ENCODE peak calls at places on chromosome 14, in eight cellular contexts. N is lung; S is CD8-positive, alpha-beta T cell; D is psoas muscle; U is ovary; J is neural progenitor cell; T is left ventricle myocardium inferior; Z is OCI-LY7. L is an unnamed sample. For H3K4me1, the result is how much of the 10 kb centered on the place peaks cover.

GRCh38 chr14:54981698-54982097 is 45.2 kb downstream of the WDHD1 start:
- DNase-seq in N (no peak), S (no peak), D (no peak), U (no peak), J (no peak), T (no peak), Z (no peak), L (no peak)

GRCh38 chr14:84493779-84494178 is 1036.2 kb upstream of the FLRT2 start:
- DNase-seq in N (no peak), S (no peak), D (no peak), U (no peak), J (no peak), T (no peak), Z (no peak), L (no peak)

GRCh38 chr14:71563754-71564153 is 368.5 kb upstream of the RGS6 start:
- DNase-seq in N (no peak), S (no peak), D (no peak), U (no peak), J (no peak), T (no peak), Z (no peak), L (no peak)

GRCh38 chr14:50801706-50802105 is 29.3 kb downstream of the NIN start:
- DNase-seq in N (no peak), S (no peak), D (no peak), U (no peak), J (no peak), T (no peak), Z (no peak), L (no peak)

GRCh38 chr14:34030864-34031263 is 80.0 kb upstream of the EGLN3 start:
- DNase-seq in N (no peak), S (no peak), D (peak), U (peak), J (no peak), T (peak), Z (no peak), L (peak)

GRCh38 chr14:102481371-102481770 is 28.2 kb downstream of the ANKRD9 start:
- DNase-seq in N (no peak), S (no peak), D (no peak), U (no peak), J (no peak), T (no peak), Z (no peak), L (peak)

GRCh38 chr14:100552524-100553125 is 34.6 kb downstream of the BEGAIN start:
- DNase-seq in N (no peak), S (no peak), D (no peak), U (no peak), J (no peak), T (no peak), Z (no peak), L (no peak)

GRCh38 chr14:28515571-28515970 is 251.0 kb upstream of the FOXG1 start:
- DNase-seq in N (no peak), S (no peak), D (no peak), U (no peak), J (no peak), T (no peak), Z (no peak), L (no peak)

GRCh38 chr14:24997335-24997734 is 52.6 kb downstream of the STXBP6 start:
- DNase-seq in N (no peak), S (no peak), D (no peak), U (no peak), J (no peak), T (no peak), Z (no peak), L (no peak)

GRCh38 chr14:54606631-54607133 is 39.8 kb downstream of the SAMD4A start:
- DNase-seq in N (no peak), S (no peak), D (peak), U (no peak), J (no peak), T (no peak), Z (no peak), L (no peak)

GRCh38 chr14:37595809-37596595 is 573 bp downstream of the TTC6 start:
- DNase-seq in N (peak), S (no peak), D (no peak), U (no peak), J (peak), T (no peak), Z (no peak), L (peak)

GRCh38 chr14:103100281-103101121 is 6.0 kb downstream of the EXOC3L4 start:
- DNase-seq in N (no peak), S (no peak), D (no peak), U (no peak), J (no peak), T (no peak), Z (peak), L (no peak)

GRCh38 chr14:34873591-34874385 is 1.4 kb downstream of the BAZ1A start:
- DNase-seq in N (peak), S (peak), D (peak), U (peak), J (peak), T (peak), Z (peak), L (peak)

GRCh38 chr14:68719634-68720384 is 73.1 kb downstream of the ZFP36L1 start:
- DNase-seq in N (no peak), S (no peak), D (no peak), U (no peak), J (no peak), T (no peak), Z (no peak), L (no peak)

GRCh38 chr14:57362356-57362755 is 28.0 kb upstream of the NAA30 start:
- DNase-seq in N (no peak), S (no peak), D (no peak), U (no peak), J (no peak), T (no peak), Z (no peak), L (no peak)

GRCh38 chr14:33364536-33364935 is 425.9 kb downstream of the NPAS3 start:
- DNase-seq in N (no peak), S (no peak), D (no peak), U (no peak), J (peak), T (no peak), Z (no peak), L (no peak)

GRCh38 chr14:59190372-59190771 is 1.9 kb downstream of the DAAM1 start:
- DNase-seq in N (no peak), S (no peak), D (no peak), U (no peak), J (peak), T (no peak), Z (peak), L (peak)

GRCh38 chr14:50773632-50774541 is 57.1 kb downstream of the NIN start:
- DNase-seq in N (no peak), S (no peak), D (peak), U (no peak), J (peak), T (no peak), Z (peak), L (no peak)

GRCh38 chr14:103854822-103855733 is 7.7 kb upstream of the PPP1R13B start:
- DNase-seq in N (peak), S (no peak), D (no peak), U (no peak), J (peak), T (no peak), Z (no peak), L (peak)

GRCh38 chr14:44795725-44796124 is 166.0 kb downstream of the KLHL28 start:
- DNase-seq in N (no peak), S (no peak), D (no peak), U (no peak), J (no peak), T (no peak), Z (no peak), L (no peak)

GRCh38 chr14:50067723-50068495 is 48.5 kb downstream of the VCPKMT start:
- DNase-seq in N (no peak), S (no peak), D (no peak), U (no peak), J (no peak), T (no peak), Z (no peak), L (no peak)

GRCh38 chr14:75877292-75877691 is 104.5 kb downstream of the TGFB3 start:
- DNase-seq in N (no peak), S (no peak), D (no peak), U (no peak), J (no peak), T (no peak), Z (no peak), L (no peak)

GRCh38 chr14:20662968-20663731 is 21.2 kb upstream of the RNASE4 start:
- DNase-seq in N (peak), S (peak), D (peak), U (peak), J (peak), T (no peak), Z (peak), L (peak)

GRCh38 chr14:88895116-88895515 is 70.7 kb downstream of the TTC8 start:
- DNase-seq in N (no peak), S (no peak), D (no peak), U (no peak), J (no peak), T (no peak), Z (no peak), L (peak)

GRCh38 chr14:50001999-50002925 is 109.4 kb downstream of the ARF6 start:
- DNase-seq in N (no peak), S (peak), D (peak), U (no peak), J (no peak), T (no peak), Z (peak), L (peak)

GRCh38 chr14:94052662-94053061 is 26.5 kb downstream of the OTUB2 start:
- DNase-seq in N (peak), S (no peak), D (no peak), U (no peak), J (no peak), T (no peak), Z (no peak), L (no peak)

GRCh38 chr14:75495882-75496281 is 26.4 kb upstream of the BATF start:
- DNase-seq in N (peak), S (no peak), D (no peak), U (no peak), J (no peak), T (no peak), Z (no peak), L (no peak)

GRCh38 chr14:101116486-101117130 is 213.1 kb upstream of the RTL1 start:
- DNase-seq in N (peak), S (no peak), D (no peak), U (no peak), J (no peak), T (no peak), Z (no peak), L (no peak)

GRCh38 chr14:81400202-81400678 is at the start of gene STON2:
- DNase-seq in N (no peak), S (no peak), D (peak), U (no peak), J (no peak), T (no peak), Z (no peak), L (peak)

GRCh38 chr14:106875503-106875902 is 1349.1 kb downstream of the TMEM121 start:
- DNase-seq in N (no peak), S (no peak), D (no peak), U (peak), J (no peak), T (peak), Z (peak), L (peak)

GRCh38 chr14:98711453-98711852 is 560.5 kb downstream of the BCL11B start:
- DNase-seq in N (no peak), S (no peak), D (no peak), U (no peak), J (no peak), T (no peak), Z (no peak), L (no peak)

GRCh38 chr14:95535226-95536021 is 574 bp downstream of the GLRX5 start:
- DNase-seq in N (no peak), S (no peak), D (peak), U (peak), J (peak), T (no peak), Z (peak), L (peak)

GRCh38 chr14:58876613-58877012 is 238.9 kb downstream of the DACT1 start:
- DNase-seq in N (no peak), S (no peak), D (no peak), U (no peak), J (no peak), T (no peak), Z (no peak), L (no peak)

GRCh38 chr14:51895425-51895824 is 35.0 kb downstream of the GNG2 start:
- DNase-seq in N (no peak), S (no peak), D (no peak), U (no peak), J (no peak), T (no peak), Z (no peak), L (no peak)

GRCh38 chr14:52922059-52922458 is 28.8 kb downstream of the FERMT2 start:
- DNase-seq in N (no peak), S (no peak), D (no peak), U (no peak), J (no peak), T (no peak), Z (no peak), L (no peak)

GRCh38 chr14:52918486-52918885 is 32.4 kb downstream of the FERMT2 start:
- DNase-seq in N (no peak), S (peak), D (no peak), U (no peak), J (no peak), T (no peak), Z (no peak), L (no peak)

GRCh38 chr14:52917732-52918131 is 33.1 kb downstream of the FERMT2 start:
- DNase-seq in N (no peak), S (no peak), D (no peak), U (no peak), J (no peak), T (no peak), Z (no peak), L (no peak)

GRCh38 chr14:52922656-52923055 is 28.2 kb downstream of the FERMT2 start:
- DNase-seq in N (no peak), S (no peak), D (no peak), U (no peak), J (no peak), T (no peak), Z (no peak), L (no peak)

DNA sequence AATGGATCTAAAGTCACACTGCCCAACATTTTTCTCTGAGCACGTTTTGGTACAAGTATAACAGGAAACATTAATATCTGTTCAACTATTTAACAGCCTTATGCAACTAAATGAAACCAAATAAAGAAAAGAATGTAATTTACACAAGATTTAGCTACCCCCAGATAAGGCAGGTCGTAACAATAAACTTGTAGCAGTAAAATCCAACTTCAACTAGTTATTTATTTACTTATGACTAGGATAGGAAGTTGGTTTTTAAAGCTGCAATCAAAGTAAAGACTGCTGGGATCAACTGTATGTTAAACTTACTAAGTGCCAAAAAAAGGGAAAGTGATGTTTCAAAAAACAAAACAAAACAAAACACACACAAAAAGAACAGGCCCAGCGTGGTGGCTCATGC is 30.9 kb downstream of the FERMT2 start:
- DNase-seq in N (no peak), S (no peak), D (no peak), U (no peak), J (no peak), T (no peak), Z (no peak), L (no peak)
- H3K4me3 ChIP-seq in N (no peak), S (no peak), D (no peak), U (no peak), J (no peak), T (no peak), Z (no peak), L (no peak)

GRCh38 chr14:73289729-73290128 is 52.4 kb downstream of the PAPLN start:
- DNase-seq in N (no peak), S (no peak), D (no peak), U (no peak), J (no peak), T (no peak), Z (no peak), L (no peak)
- H3K4me1 ChIP-seq in N (under half), S (under half), D (under half), U (under half), J (under half), T (under half), Z (under half), L (under half)

DNA sequence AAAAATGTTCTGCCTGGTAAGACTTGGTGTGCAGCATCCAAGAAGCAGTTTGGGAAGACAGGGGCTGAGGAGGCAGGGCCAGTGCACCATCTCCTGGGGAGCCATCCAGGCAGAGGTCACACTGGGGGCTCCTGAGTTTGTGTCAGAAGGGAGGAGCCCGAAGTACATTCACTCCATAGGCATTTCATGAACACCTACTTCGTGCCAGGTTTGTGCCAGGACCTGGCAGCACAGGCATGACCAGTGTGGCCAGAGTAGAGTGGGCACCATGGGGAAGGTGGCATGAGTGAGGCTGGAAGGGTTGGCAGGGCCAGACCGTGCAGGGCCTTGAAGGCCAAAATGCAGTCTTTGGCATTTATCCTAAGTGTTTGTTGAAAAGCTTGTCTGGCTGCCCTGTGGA is 86.5 kb upstream of the RIN3 start:
- DNase-seq in N (no peak), S (no peak), D (no peak), U (no peak), J (no peak), T (no peak), Z (no peak), L (no peak)
- H3K4me3 ChIP-seq in N (no peak), S (no peak), D (no peak), U (no peak), J (no peak), T (no peak), Z (no peak), L (no peak)

DNA sequence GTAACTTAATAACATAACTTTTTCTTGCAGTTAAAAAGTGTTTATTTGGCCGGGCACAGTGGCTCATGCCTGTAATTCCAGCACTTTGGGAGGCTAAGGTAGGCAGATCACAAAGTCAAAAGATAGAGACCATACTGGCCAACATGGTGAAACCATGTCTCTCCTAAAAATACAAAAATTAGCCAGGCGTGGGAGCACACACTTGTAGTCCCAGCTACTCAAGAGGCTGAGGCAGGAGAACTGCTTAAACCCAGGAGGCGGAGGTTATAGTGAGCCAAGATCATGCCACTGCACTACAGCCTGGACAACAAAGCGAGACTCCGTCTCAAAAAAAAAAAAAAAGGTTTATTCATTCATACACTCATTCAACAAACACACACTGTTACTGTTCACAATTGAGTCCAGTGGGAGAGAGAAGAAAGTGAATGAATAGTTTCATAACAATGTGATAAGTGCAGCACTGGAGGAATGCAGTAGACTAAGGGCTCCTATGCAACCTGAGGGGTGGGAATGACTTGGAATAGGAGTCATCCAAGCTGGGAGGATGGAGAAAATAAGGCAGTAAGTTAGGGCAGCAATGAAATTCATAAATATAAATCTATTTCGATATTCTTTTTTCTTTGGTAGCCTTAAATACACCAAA is 19.8 kb downstream of the DAD1 start:
- DNase-seq in N (no peak), S (no peak), D (no peak), U (no peak), J (no peak), T (no peak), Z (no peak), L (no peak)
- H3K4me1 ChIP-seq in N (under half), S (half or more), D (under half), U (under half), J (under half), T (under half), Z (half or more), L (under half)

GRCh38 chr14:61323970-61324369 is 2.6 kb downstream of the PRKCH start:
- DNase-seq in N (no peak), S (no peak), D (no peak), U (no peak), J (no peak), T (no peak), Z (no peak), L (no peak)

GRCh38 chr14:61326149-61326548 is 4.8 kb downstream of the PRKCH start:
- DNase-seq in N (no peak), S (no peak), D (no peak), U (no peak), J (no peak), T (no peak), Z (no peak), L (no peak)

GRCh38 chr14:61328629-61329262 is 7.4 kb downstream of the PRKCH start:
- DNase-seq in N (no peak), S (no peak), D (no peak), U (no peak), J (no peak), T (no peak), Z (no peak), L (no peak)

GRCh38 chr14:61329478-61330051 is 8.2 kb downstream of the PRKCH start:
- DNase-seq in N (no peak), S (no peak), D (no peak), U (no peak), J (no peak), T (no peak), Z (peak), L (no peak)

GRCh38 chr14:61326847-61327246 is 5.5 kb downstream of the PRKCH start:
- DNase-seq in N (peak), S (no peak), D (peak), U (peak), J (no peak), T (peak), Z (no peak), L (no peak)
- H3K4me3 ChIP-seq in N (no peak), S (peak), D (no peak), U (no peak), J (no peak), T (peak), Z (no peak), L (no peak)

DNA sequence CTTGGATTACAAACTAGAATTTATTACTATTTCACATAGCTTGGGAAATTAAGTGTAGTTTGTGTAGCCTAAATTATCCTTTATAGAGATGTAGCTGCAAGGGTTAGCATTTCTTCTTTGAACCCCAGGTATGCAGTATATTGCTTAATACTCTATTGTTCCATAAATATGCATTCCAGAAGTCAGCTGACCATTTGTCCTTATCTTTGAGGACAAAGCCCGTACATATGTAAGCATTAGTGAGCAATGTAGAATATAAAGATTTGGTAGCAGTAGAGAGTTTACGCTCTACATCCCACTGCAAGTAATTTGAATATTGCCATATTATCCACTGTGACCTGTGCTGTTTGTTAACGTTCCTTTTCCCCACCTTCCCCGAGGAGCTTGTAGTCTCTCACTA is 26.9 kb downstream of the PPM1A start:
- DNase-seq in N (no peak), S (no peak), D (no peak), U (no peak), J (no peak), T (no peak), Z (no peak), L (no peak)
- H3K4me1 ChIP-seq in N (under half), S (under half), D (half or more), U (under half), J (under half), T (half or more), Z (under half), L (under half)

DNA sequence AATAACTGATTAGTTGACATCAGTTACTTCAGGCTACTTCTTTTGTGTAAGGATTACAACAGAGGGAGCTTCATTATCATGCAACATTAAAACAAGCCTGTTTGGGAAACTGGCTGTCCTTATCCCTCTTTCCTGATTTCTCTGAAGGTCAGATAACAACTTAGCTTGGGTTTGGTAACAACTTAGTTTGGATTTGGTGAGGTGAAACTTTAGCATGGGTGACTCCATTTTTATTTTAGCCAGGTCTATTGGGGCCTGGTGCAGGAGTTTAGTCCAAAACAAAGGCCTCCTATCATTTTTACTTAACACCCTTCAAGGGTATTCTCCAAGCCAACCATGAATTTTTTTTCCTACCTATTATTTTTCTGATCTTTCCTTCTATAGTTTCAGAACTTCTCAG is 1.1 kb upstream of the ZFYVE1 start:
- DNase-seq in N (no peak), S (no peak), D (no peak), U (no peak), J (no peak), T (no peak), Z (no peak), L (no peak)
- H3K4me3 ChIP-seq in N (no peak), S (no peak), D (no peak), U (no peak), J (no peak), T (no peak), Z (no peak), L (no peak)

L was measured in mucosa of descending colon.